ENCODE peak calls at places on chromosomes 6 and 20, in six cellular contexts. R is stimulated activated CD8-positive, alpha-beta memory T cell treated with anti-CD3 and anti-CD28 coated beads, Interleukin-15, amount 100 ng/mL, for 48 hours; I is stimulated activated CD4-positive, alpha-beta T cell treated with anti-CD3 and anti-CD28 coated beads, TNF-alpha, amount 100 ng/mL, for 1 hour; N is activated CD8-positive, alpha-beta memory T cell treated with anti-CD3 and anti-CD28 coated beads for 24 hours; C is AG09309; P is GM20000. V is an unnamed sample.

GRCh38 chr6:133774356-133774755 is 114.6 kb upstream of the TCF21 start:
- DNase-seq in I (no peak), R (no peak), C (no peak), P (no peak), N (no peak), V (no peak)

GRCh38 chr6:17388365-17388764 is 5.0 kb upstream of the CAP2 start:
- DNase-seq in C (no peak), N (no peak), R (no peak), P (no peak), I (no peak), V (no peak)

GRCh38 chr20:33687370-33687915 is 1.3 kb upstream of the E2F1 start:
- DNase-seq in N (no peak), R (no peak), C (no peak), I (no peak), P (no peak), V (no peak)

GRCh38 chr6:95576621-95577316 is 566 bp upstream of the MANEA start:
- DNase-seq in I (no peak), P (peak), N (no peak), R (no peak), C (no peak), V (no peak)

GRCh38 chr20:50321797-50322480 is 131.3 kb downstream of the CEBPB start:
- DNase-seq in R (no peak), P (no peak), N (no peak), C (no peak), I (no peak), V (no peak)

GRCh38 chr6:142838821-142839685 is 105.9 kb downstream of the HIVEP2 start:
- DNase-seq in C (no peak), P (no peak), I (no peak), N (no peak), R (no peak), V (no peak)

GRCh38 chr20:44114755-44115044 is 72.3 kb downstream of the JPH2 start:
- DNase-seq in C (no peak), R (no peak), I (no peak), N (peak), P (no peak), V (no peak)

GRCh38 chr20:5220334-5221077 is 93.7 kb downstream of the CDS2 start:
- DNase-seq in N (no peak), R (no peak), C (no peak), P (no peak), I (no peak), V (no peak)

GRCh38 chr6:137637161-137637560 is 143.0 kb upstream of the OLIG3 start:
- DNase-seq in C (peak), R (no peak), N (no peak), I (no peak), P (no peak), V (peak)

V was measured in Calu3.